ENCODE peak calls at places on chromosomes 2 and 18, in seven cellular contexts. Z, P, U, M, N, R and W are unnamed samples. For H3K36me3, the result is how much of the 10 kb centered on the place peaks cover.

GRCh38 chr2:147989809-147990403 is 30.6 kb downstream of the ORC4 start:
- DNase-seq in U (no peak), R (peak), M (peak), N (peak), Z (peak), P (no peak), W (peak)

GRCh38 chr2:8980096-8980495 is 23.4 kb downstream of the MBOAT2 start:
- DNase-seq in M (no peak), P (no peak), N (no peak), Z (no peak), R (no peak), U (no peak), W (no peak)

GRCh38 chr2:239948100-239948881 is 76.9 kb downstream of the NDUFA10 start:
- DNase-seq in N (no peak), P (peak), Z (no peak), R (no peak), U (peak), M (no peak), W (no peak)

GRCh38 chr2:117785740-117786139 is 28.8 kb upstream of the DDX18 start:
- DNase-seq in M (peak), Z (peak), U (no peak), N (peak), R (peak), P (no peak), W (no peak)

GRCh38 chr2:240913810-240914644 is 7.9 kb downstream of the CROCC2 start:
- DNase-seq in P (peak), N (peak), Z (no peak), U (peak), M (peak), R (peak), W (no peak)

GRCh38 chr2:77552956-77553355 is 30.8 kb upstream of the LRRTM4 start:
- DNase-seq in U (no peak), Z (no peak), P (no peak), R (no peak), N (no peak), M (peak), W (peak)

GRCh38 chr2:217254111-217254510 is 394.2 kb upstream of the TNP1 start:
- DNase-seq in U (no peak), N (no peak), P (no peak), R (no peak), M (no peak), Z (no peak), W (no peak)

GRCh38 chr2:216884347-216884746 is 24.5 kb upstream of the TNP1 start:
- DNase-seq in U (no peak), R (no peak), N (no peak), M (no peak), P (no peak), Z (no peak), W (no peak)

GRCh38 chr18:80173060-80173459 is 64.0 kb downstream of the ADNP2 start:
- DNase-seq in M (no peak), P (peak), N (no peak), U (no peak), R (no peak), Z (no peak), W (no peak)

GRCh38 chr2:177397501-177398289 is 5.1 kb downstream of the AGPS start:
- DNase-seq in Z (no peak), U (peak), P (no peak), M (no peak), R (peak), N (no peak), W (peak)

GRCh38 chr18:63298393-63299015 is 21.1 kb downstream of the BCL2 start:
- DNase-seq in M (no peak), R (no peak), U (no peak), P (no peak), N (no peak), Z (no peak), W (no peak)

GRCh38 chr18:74694436-74694835 is 96.8 kb downstream of the ZNF407 start:
- DNase-seq in N (no peak), P (no peak), R (no peak), U (no peak), Z (no peak), M (peak), W (no peak)

GRCh38 chr18:37471619-37472018 is 94.0 kb downstream of the CELF4 start:
- DNase-seq in P (no peak), R (no peak), Z (no peak), U (no peak), M (no peak), N (no peak), W (no peak)

GRCh38 chr2:109435866-109436634 is 177.7 kb downstream of the SEPTIN10 start:
- DNase-seq in M (no peak), U (peak), P (peak), N (no peak), Z (no peak), R (peak), W (no peak)

GRCh38 chr2:217054791-217055190 is 194.9 kb upstream of the TNP1 start:
- DNase-seq in R (no peak), M (no peak), P (no peak), N (no peak), Z (no peak), U (no peak), W (peak)

GRCh38 chr2:240500561-240501423 is 57.0 kb downstream of the ANKMY1 start:
- DNase-seq in Z (no peak), N (no peak), U (no peak), M (no peak), R (no peak), P (peak), W (no peak)

GRCh38 chr2:223909048-223909741 is 35.9 kb downstream of the WDFY1 start:
- DNase-seq in Z (no peak), M (no peak), P (no peak), R (no peak), N (peak), U (no peak), W (no peak)

GRCh38 chr2:68385232-68385906 is 20.3 kb downstream of the PLEK start:
- DNase-seq in Z (no peak), M (no peak), R (no peak), U (no peak), P (no peak), N (no peak), W (no peak)

GRCh38 chr2:196959750-196960392 is 33.4 kb upstream of the PGAP1 start:
- DNase-seq in Z (no peak), U (no peak), N (no peak), M (no peak), P (no peak), R (peak), W (no peak)

GRCh38 chr2:215635071-215635787 is 199.4 kb upstream of the FN1 start:
- DNase-seq in R (no peak), P (no peak), N (no peak), Z (no peak), M (no peak), U (no peak), W (no peak)

GRCh38 chr18:55090566-55091187 is 131.4 kb upstream of the CCDC68 start:
- DNase-seq in U (no peak), R (no peak), N (no peak), Z (no peak), P (no peak), M (no peak), W (no peak)

GRCh38 chr2:79511320-79511951 is 1.4 kb upstream of the CTNNA2 start:
- DNase-seq in P (peak), M (peak), R (peak), Z (no peak), N (peak), U (no peak), W (peak)

GRCh38 chr2:118221952-118222594 is 133.8 kb downstream of the INSIG2 start:
- DNase-seq in R (peak), U (no peak), P (no peak), N (peak), M (peak), Z (peak), W (peak)

GRCh38 chr2:173513117-173513516 is 158.4 kb downstream of the CDCA7 start:
- DNase-seq in R (no peak), P (no peak), M (no peak), U (no peak), Z (no peak), N (no peak), W (no peak)

GRCh38 chr18:35618703-35619102 is 37.2 kb downstream of the GALNT1 start:
- DNase-seq in P (no peak), M (no peak), R (no peak), U (no peak), N (peak), Z (no peak), W (no peak)

GRCh38 chr18:10301831-10302483 is 152.5 kb upstream of the APCDD1 start:
- DNase-seq in R (no peak), N (no peak), Z (no peak), P (no peak), U (no peak), M (no peak), W (no peak)

GRCh38 chr2:231687133-231687852 is 21.0 kb upstream of the PTMA start:
- DNase-seq in N (peak), M (peak), R (peak), P (peak), Z (no peak), U (peak), W (no peak)

GRCh38 chr2:235511187-235511661 is 17.4 kb downstream of the AGAP1 start:
- DNase-seq in P (peak), M (peak), R (peak), N (no peak), U (peak), Z (peak), W (peak)

GRCh38 chr2:178404380-178404767 is 46.6 kb downstream of the PRKRA start:
- DNase-seq in P (no peak), R (peak), M (no peak), N (no peak), Z (no peak), U (no peak), W (peak)

GRCh38 chr2:62321370-62321769 is 125.5 kb downstream of the B3GNT2 start:
- DNase-seq in M (no peak), Z (no peak), P (no peak), R (no peak), U (no peak), N (peak), W (no peak)

GRCh38 chr2:37635359-37636208 is 35.9 kb downstream of the CDC42EP3 start:
- DNase-seq in N (no peak), R (peak), M (no peak), U (no peak), Z (no peak), P (peak), W (no peak)

GRCh38 chr2:69222984-69223658 is 163.9 kb downstream of the GFPT1 start:
- DNase-seq in Z (no peak), P (no peak), M (peak), N (no peak), R (peak), U (peak), W (no peak)

GRCh38 chr2:46866770-46867246 is 48.8 kb downstream of the MCFD2 start:
- DNase-seq in Z (no peak), M (peak), R (no peak), P (peak), U (no peak), N (no peak), W (no peak)

GRCh38 chr2:230225486-230225885 is at the start of gene SP140:
- DNase-seq in P (peak), R (no peak), M (peak), Z (no peak), N (no peak), U (peak), W (no peak)

GRCh38 chr18:13532406-13533075 is 193.8 kb downstream of the FAM210A start:
- DNase-seq in M (no peak), U (no peak), Z (no peak), P (no peak), N (no peak), R (no peak), W (no peak)

GRCh38 chr2:1601471-1602358 is 142.6 kb downstream of the PXDN start:
- DNase-seq in M (no peak), Z (no peak), N (no peak), P (no peak), R (peak), U (no peak), W (no peak)

GRCh38 chr2:166671831-166672230 is 177.8 kb upstream of the SCN7A start:
- DNase-seq in N (no peak), U (no peak), P (no peak), M (no peak), R (no peak), Z (no peak), W (no peak)

GRCh38 chr18:21264651-21265050 is 22.6 kb downstream of the GREB1L start:
- DNase-seq in U (no peak), Z (no peak), R (peak), P (no peak), N (peak), M (peak), W (no peak)

GRCh38 chr2:105873721-105874120 is 129.0 kb downstream of the NCK2 start:
- DNase-seq in P (no peak), Z (no peak), R (peak), U (no peak), M (no peak), N (no peak), W (peak)

DNA sequence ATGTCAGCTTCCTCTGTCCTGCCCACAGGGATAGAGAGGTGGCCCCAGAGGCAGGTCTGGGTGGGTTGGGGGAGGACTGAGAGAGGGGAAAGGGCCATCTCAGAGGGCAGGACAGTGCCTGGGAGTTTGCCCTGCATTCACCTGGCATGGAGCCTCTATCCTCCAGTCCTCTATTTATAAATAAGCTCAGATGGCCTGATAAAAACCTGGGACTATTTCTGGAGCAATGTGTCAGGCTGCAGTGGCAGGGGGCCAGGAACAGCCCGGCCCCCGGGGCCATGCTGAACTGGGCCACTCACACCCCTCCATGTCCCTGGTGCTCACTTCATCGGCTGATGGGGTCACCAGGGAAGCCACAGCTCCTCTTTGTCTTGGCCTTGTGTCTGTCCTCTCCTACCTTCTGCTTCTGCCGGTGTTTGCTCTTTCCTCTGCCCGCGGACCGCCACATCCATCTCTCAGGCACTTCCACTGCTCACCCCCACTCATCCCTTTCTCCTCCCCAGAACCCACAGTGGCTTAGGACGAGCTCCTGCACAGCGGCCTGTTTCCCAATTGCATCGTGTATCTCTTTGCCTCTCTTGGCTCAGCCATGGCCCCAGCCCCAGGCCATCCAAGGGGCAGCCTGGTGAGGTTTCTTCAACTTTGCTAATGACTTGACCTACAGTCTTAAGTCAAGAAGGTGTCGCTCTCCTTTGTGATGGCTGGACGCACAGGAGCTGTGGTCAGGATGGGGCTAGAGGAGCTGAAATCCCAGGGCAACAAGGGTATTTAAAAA is 38.8 kb downstream of the SCTR start:
- DNase-seq in M (no peak), Z (no peak), P (no peak), R (no peak), N (no peak), U (no peak), W (no peak)
- H3K4me3 ChIP-seq in M (no peak), Z (no peak), P (no peak), R (no peak), N (no peak), U (no peak), W (no peak)

GRCh38 chr2:18754286-18754685 is 164.9 kb upstream of the NT5C1B start:
- DNase-seq in Z (no peak), U (no peak), P (no peak), M (no peak), R (no peak), N (no peak), W (no peak)

GRCh38 chr2:18753722-18754121 is 164.4 kb upstream of the NT5C1B start:
- DNase-seq in N (no peak), Z (no peak), U (no peak), R (no peak), P (no peak), M (no peak), W (no peak)

GRCh38 chr2:18750662-18751554 is 161.5 kb upstream of the NT5C1B start:
- DNase-seq in P (no peak), R (no peak), N (no peak), Z (no peak), M (no peak), U (no peak), W (no peak)

GRCh38 chr2:18752022-18752493 is 162.7 kb upstream of the NT5C1B start:
- DNase-seq in N (no peak), M (no peak), Z (no peak), U (no peak), R (peak), P (no peak), W (no peak)

GRCh38 chr2:18752667-18753422 is 163.5 kb upstream of the NT5C1B start:
- DNase-seq in U (no peak), Z (no peak), M (no peak), R (peak), N (no peak), P (no peak), W (no peak)
- TF ChIP-seq CTCF in U (no peak), Z (no peak), M (no peak), R (no peak), N (no peak), P (no peak), W (no peak)

DNA sequence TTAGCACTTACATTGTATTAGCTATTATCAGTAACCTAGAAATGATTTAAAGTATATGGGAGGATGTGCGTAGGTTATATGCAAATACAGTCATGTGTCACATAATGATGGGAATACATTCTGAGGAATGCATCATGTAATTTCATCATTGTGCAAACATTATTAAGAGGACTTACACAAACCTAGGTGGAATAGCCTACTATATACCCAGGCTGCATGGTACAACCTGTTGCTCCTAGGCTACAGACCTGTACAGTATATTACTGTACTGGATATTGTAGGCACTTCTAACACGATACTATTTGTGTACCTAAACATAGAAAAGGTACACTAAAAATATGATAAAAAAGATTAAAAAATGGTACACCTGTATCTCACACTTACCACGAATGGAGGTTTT is 7.9 kb downstream of the RIF1 start:
- DNase-seq in Z (no peak), U (no peak), N (no peak), P (no peak), M (no peak), R (no peak), W (no peak)
- H3K36me3 ChIP-seq in Z (under half), U (under half), N (half or more), P (half or more), M (under half), R (under half), W (under half)

DNA sequence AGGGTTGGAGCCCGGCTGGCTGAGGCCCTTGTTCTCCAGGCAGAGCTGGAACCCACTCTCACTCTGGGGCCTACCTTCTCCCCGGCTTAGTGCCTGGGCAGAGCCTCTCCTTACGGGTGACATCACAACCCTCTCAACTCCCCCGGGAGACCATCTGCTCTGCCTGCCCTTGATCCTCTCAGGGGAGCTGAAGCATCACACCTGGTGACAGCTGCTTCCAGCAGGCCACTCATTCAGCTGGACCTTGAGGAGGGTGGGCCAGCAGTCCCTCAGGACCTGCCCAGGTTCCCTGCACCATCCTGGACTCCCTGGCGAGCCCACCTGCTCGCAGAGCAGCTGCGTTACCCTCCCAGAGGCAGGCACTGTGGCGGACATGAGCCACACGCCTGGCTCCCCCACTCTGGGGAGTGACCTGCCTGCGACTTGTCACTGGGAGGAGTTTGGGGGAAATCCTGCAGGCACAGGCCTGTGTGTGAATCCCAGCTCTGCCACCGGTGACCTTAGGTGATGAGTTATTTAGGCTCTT is 13.1 kb downstream of the HS6ST1 start:
- DNase-seq in U (peak), M (no peak), N (no peak), P (peak), R (no peak), Z (no peak), W (no peak)
- H3K4me3 ChIP-seq in U (no peak), M (no peak), N (no peak), P (no peak), R (no peak), Z (peak), W (no peak)